ENCODE peak calls at places on chromosomes 7 and 10, in nine cellular contexts. One of them, this sample, is unnamed.

GRCh38 chr10:117240105-117240729 is 697 bp upstream of the SLC18A2 start:
- DNase-seq in MV-4-11: no peak
- DNase-seq in NCI-H460: no peak
- DNase-seq in endothelial cell: no peak
- DNase-seq in LoVo: no peak
- DNase-seq in activated CD8-positive, alpha-beta T cell treated with anti-CD3 and anti-CD28 coated beads, Interleukin-2, amount 10 ng/mL, durations not matched to agents 7 days and 5 days: no peak
- DNase-seq in stimulated activated CD8-positive, alpha-beta memory T cell treated with anti-CD3 and anti-CD28 coated beads, Interleukin-7, amount 100 ng/mL, for 1 hour: no peak
- DNase-seq in substantia nigra: no peak
- DNase-seq in H9: peak
- DNase-seq in this sample: no peak

GRCh38 chr10:116742367-116743265 is at the start of gene HSPA12A:
- DNase-seq in MV-4-11: no peak
- DNase-seq in NCI-H460: peak
- DNase-seq in endothelial cell: peak
- DNase-seq in LoVo: peak
- DNase-seq in activated CD8-positive, alpha-beta T cell treated with anti-CD3 and anti-CD28 coated beads, Interleukin-2, amount 10 ng/mL, durations not matched to agents 7 days and 5 days: peak
- DNase-seq in stimulated activated CD8-positive, alpha-beta memory T cell treated with anti-CD3 and anti-CD28 coated beads, Interleukin-7, amount 100 ng/mL, for 1 hour: peak
- DNase-seq in substantia nigra: peak
- DNase-seq in H9: peak
- DNase-seq in this sample: peak

GRCh38 chr7:135714534-135715009 is 13.4 kb downstream of the SLC13A4 start:
- DNase-seq in MV-4-11: no peak
- DNase-seq in NCI-H460: peak
- DNase-seq in endothelial cell: no peak
- DNase-seq in LoVo: no peak
- DNase-seq in activated CD8-positive, alpha-beta T cell treated with anti-CD3 and anti-CD28 coated beads, Interleukin-2, amount 10 ng/mL, durations not matched to agents 7 days and 5 days: no peak
- DNase-seq in stimulated activated CD8-positive, alpha-beta memory T cell treated with anti-CD3 and anti-CD28 coated beads, Interleukin-7, amount 100 ng/mL, for 1 hour: no peak
- DNase-seq in substantia nigra: no peak
- DNase-seq in H9: peak
- DNase-seq in this sample: no peak

GRCh38 chr7:71824356-71824755 is 587.8 kb downstream of the CALN1 start:
- DNase-seq in MV-4-11: no peak
- DNase-seq in NCI-H460: no peak
- DNase-seq in endothelial cell: no peak
- DNase-seq in LoVo: no peak
- DNase-seq in activated CD8-positive, alpha-beta T cell treated with anti-CD3 and anti-CD28 coated beads, Interleukin-2, amount 10 ng/mL, durations not matched to agents 7 days and 5 days: no peak
- DNase-seq in stimulated activated CD8-positive, alpha-beta memory T cell treated with anti-CD3 and anti-CD28 coated beads, Interleukin-7, amount 100 ng/mL, for 1 hour: no peak
- DNase-seq in substantia nigra: no peak
- DNase-seq in H9: peak
- DNase-seq in this sample: no peak

GRCh38 chr10:125149278-125150047 is 10.9 kb downstream of the CTBP2 start:
- DNase-seq in MV-4-11: peak
- DNase-seq in NCI-H460: no peak
- DNase-seq in endothelial cell: no peak
- DNase-seq in LoVo: peak
- DNase-seq in activated CD8-positive, alpha-beta T cell treated with anti-CD3 and anti-CD28 coated beads, Interleukin-2, amount 10 ng/mL, durations not matched to agents 7 days and 5 days: no peak
- DNase-seq in stimulated activated CD8-positive, alpha-beta memory T cell treated with anti-CD3 and anti-CD28 coated beads, Interleukin-7, amount 100 ng/mL, for 1 hour: no peak
- DNase-seq in substantia nigra: no peak
- DNase-seq in H9: peak
- DNase-seq in this sample: peak

GRCh38 chr10:80136134-80136571 is 3.6 kb downstream of the PLAC9 start:
- DNase-seq in MV-4-11: no peak
- DNase-seq in NCI-H460: no peak
- DNase-seq in endothelial cell: no peak
- DNase-seq in LoVo: no peak
- DNase-seq in activated CD8-positive, alpha-beta T cell treated with anti-CD3 and anti-CD28 coated beads, Interleukin-2, amount 10 ng/mL, durations not matched to agents 7 days and 5 days: no peak
- DNase-seq in stimulated activated CD8-positive, alpha-beta memory T cell treated with anti-CD3 and anti-CD28 coated beads, Interleukin-7, amount 100 ng/mL, for 1 hour: no peak
- DNase-seq in substantia nigra: no peak
- DNase-seq in H9: no peak
- DNase-seq in this sample: peak

GRCh38 chr7:116101709-116102108 is 71.1 kb upstream of the TFEC start:
- DNase-seq in MV-4-11: no peak
- DNase-seq in NCI-H460: no peak
- DNase-seq in endothelial cell: no peak
- DNase-seq in LoVo: no peak
- DNase-seq in activated CD8-positive, alpha-beta T cell treated with anti-CD3 and anti-CD28 coated beads, Interleukin-2, amount 10 ng/mL, durations not matched to agents 7 days and 5 days: no peak
- DNase-seq in stimulated activated CD8-positive, alpha-beta memory T cell treated with anti-CD3 and anti-CD28 coated beads, Interleukin-7, amount 100 ng/mL, for 1 hour: no peak
- DNase-seq in substantia nigra: no peak
- DNase-seq in H9: no peak
- DNase-seq in this sample: no peak

GRCh38 chr7:68977709-68978108 is 620.6 kb upstream of the AUTS2 start:
- DNase-seq in MV-4-11: no peak
- DNase-seq in NCI-H460: no peak
- DNase-seq in endothelial cell: no peak
- DNase-seq in LoVo: no peak
- DNase-seq in activated CD8-positive, alpha-beta T cell treated with anti-CD3 and anti-CD28 coated beads, Interleukin-2, amount 10 ng/mL, durations not matched to agents 7 days and 5 days: no peak
- DNase-seq in stimulated activated CD8-positive, alpha-beta memory T cell treated with anti-CD3 and anti-CD28 coated beads, Interleukin-7, amount 100 ng/mL, for 1 hour: no peak
- DNase-seq in substantia nigra: no peak
- DNase-seq in H9: no peak
- DNase-seq in this sample: no peak

GRCh38 chr10:35613597-35614226 is 8.6 kb downstream of the GJD4 start:
- DNase-seq in MV-4-11: no peak
- DNase-seq in NCI-H460: peak
- DNase-seq in endothelial cell: no peak
- DNase-seq in LoVo: no peak
- DNase-seq in activated CD8-positive, alpha-beta T cell treated with anti-CD3 and anti-CD28 coated beads, Interleukin-2, amount 10 ng/mL, durations not matched to agents 7 days and 5 days: no peak
- DNase-seq in stimulated activated CD8-positive, alpha-beta memory T cell treated with anti-CD3 and anti-CD28 coated beads, Interleukin-7, amount 100 ng/mL, for 1 hour: no peak
- DNase-seq in substantia nigra: no peak
- DNase-seq in H9: no peak
- DNase-seq in this sample: no peak

GRCh38 chr10:100723180-100723579 is 22.2 kb upstream of the PAX2 start:
- DNase-seq in MV-4-11: no peak
- DNase-seq in NCI-H460: no peak
- DNase-seq in endothelial cell: no peak
- DNase-seq in LoVo: no peak
- DNase-seq in activated CD8-positive, alpha-beta T cell treated with anti-CD3 and anti-CD28 coated beads, Interleukin-2, amount 10 ng/mL, durations not matched to agents 7 days and 5 days: no peak
- DNase-seq in stimulated activated CD8-positive, alpha-beta memory T cell treated with anti-CD3 and anti-CD28 coated beads, Interleukin-7, amount 100 ng/mL, for 1 hour: no peak
- DNase-seq in substantia nigra: no peak
- DNase-seq in H9: no peak
- DNase-seq in this sample: no peak

GRCh38 chr10:103750836-103751235 is 104.5 kb downstream of the SH3PXD2A start:
- DNase-seq in MV-4-11: no peak
- DNase-seq in NCI-H460: no peak
- DNase-seq in endothelial cell: no peak
- DNase-seq in LoVo: no peak
- DNase-seq in activated CD8-positive, alpha-beta T cell treated with anti-CD3 and anti-CD28 coated beads, Interleukin-2, amount 10 ng/mL, durations not matched to agents 7 days and 5 days: no peak
- DNase-seq in stimulated activated CD8-positive, alpha-beta memory T cell treated with anti-CD3 and anti-CD28 coated beads, Interleukin-7, amount 100 ng/mL, for 1 hour: no peak
- DNase-seq in substantia nigra: no peak
- DNase-seq in H9: no peak
- DNase-seq in this sample: no peak

GRCh38 chr10:2979267-2979660 is 88.1 kb upstream of the PFKP start:
- DNase-seq in MV-4-11: peak
- DNase-seq in NCI-H460: no peak
- DNase-seq in endothelial cell: no peak
- DNase-seq in LoVo: no peak
- DNase-seq in activated CD8-positive, alpha-beta T cell treated with anti-CD3 and anti-CD28 coated beads, Interleukin-2, amount 10 ng/mL, durations not matched to agents 7 days and 5 days: no peak
- DNase-seq in stimulated activated CD8-positive, alpha-beta memory T cell treated with anti-CD3 and anti-CD28 coated beads, Interleukin-7, amount 100 ng/mL, for 1 hour: no peak
- DNase-seq in substantia nigra: no peak
- DNase-seq in H9: no peak
- DNase-seq in this sample: no peak

GRCh38 chr7:63789378-63790176 is 209.1 kb upstream of the ZNF722 start:
- DNase-seq in MV-4-11: no peak
- DNase-seq in NCI-H460: no peak
- DNase-seq in endothelial cell: no peak
- DNase-seq in LoVo: no peak
- DNase-seq in activated CD8-positive, alpha-beta T cell treated with anti-CD3 and anti-CD28 coated beads, Interleukin-2, amount 10 ng/mL, durations not matched to agents 7 days and 5 days: no peak
- DNase-seq in stimulated activated CD8-positive, alpha-beta memory T cell treated with anti-CD3 and anti-CD28 coated beads, Interleukin-7, amount 100 ng/mL, for 1 hour: peak
- DNase-seq in substantia nigra: no peak
- DNase-seq in H9: no peak
- DNase-seq in this sample: no peak

GRCh38 chr7:92698237-92698841 is 108.1 kb upstream of the FAM133B start:
- DNase-seq in MV-4-11: no peak
- DNase-seq in NCI-H460: no peak
- DNase-seq in endothelial cell: no peak
- DNase-seq in LoVo: peak
- DNase-seq in activated CD8-positive, alpha-beta T cell treated with anti-CD3 and anti-CD28 coated beads, Interleukin-2, amount 10 ng/mL, durations not matched to agents 7 days and 5 days: no peak
- DNase-seq in stimulated activated CD8-positive, alpha-beta memory T cell treated with anti-CD3 and anti-CD28 coated beads, Interleukin-7, amount 100 ng/mL, for 1 hour: no peak
- DNase-seq in substantia nigra: peak
- DNase-seq in H9: no peak
- DNase-seq in this sample: no peak

GRCh38 chr10:68251146-68251545 is 19.2 kb upstream of the ATOH7 start:
- DNase-seq in MV-4-11: no peak
- DNase-seq in NCI-H460: no peak
- DNase-seq in endothelial cell: no peak
- DNase-seq in LoVo: no peak
- DNase-seq in activated CD8-positive, alpha-beta T cell treated with anti-CD3 and anti-CD28 coated beads, Interleukin-2, amount 10 ng/mL, durations not matched to agents 7 days and 5 days: no peak
- DNase-seq in stimulated activated CD8-positive, alpha-beta memory T cell treated with anti-CD3 and anti-CD28 coated beads, Interleukin-7, amount 100 ng/mL, for 1 hour: no peak
- DNase-seq in substantia nigra: no peak
- DNase-seq in H9: no peak
- DNase-seq in this sample: no peak

GRCh38 chr7:786472-787255 is 45.6 kb upstream of the SUN1 start:
- DNase-seq in MV-4-11: peak
- DNase-seq in NCI-H460: peak
- DNase-seq in endothelial cell: peak
- DNase-seq in LoVo: peak
- DNase-seq in activated CD8-positive, alpha-beta T cell treated with anti-CD3 and anti-CD28 coated beads, Interleukin-2, amount 10 ng/mL, durations not matched to agents 7 days and 5 days: peak
- DNase-seq in stimulated activated CD8-positive, alpha-beta memory T cell treated with anti-CD3 and anti-CD28 coated beads, Interleukin-7, amount 100 ng/mL, for 1 hour: peak
- DNase-seq in substantia nigra: peak
- DNase-seq in H9: peak
- DNase-seq in this sample: peak

GRCh38 chr7:129657363-129657762 is 45.8 kb downstream of the NRF1 start:
- DNase-seq in MV-4-11: no peak
- DNase-seq in NCI-H460: no peak
- DNase-seq in endothelial cell: no peak
- DNase-seq in LoVo: no peak
- DNase-seq in activated CD8-positive, alpha-beta T cell treated with anti-CD3 and anti-CD28 coated beads, Interleukin-2, amount 10 ng/mL, durations not matched to agents 7 days and 5 days: no peak
- DNase-seq in stimulated activated CD8-positive, alpha-beta memory T cell treated with anti-CD3 and anti-CD28 coated beads, Interleukin-7, amount 100 ng/mL, for 1 hour: no peak
- DNase-seq in substantia nigra: no peak
- DNase-seq in H9: no peak
- DNase-seq in this sample: no peak

GRCh38 chr10:4623757-4624420 is 202.1 kb upstream of the AKR1E2 start:
- DNase-seq in MV-4-11: no peak
- DNase-seq in NCI-H460: no peak
- DNase-seq in endothelial cell: no peak
- DNase-seq in LoVo: no peak
- DNase-seq in activated CD8-positive, alpha-beta T cell treated with anti-CD3 and anti-CD28 coated beads, Interleukin-2, amount 10 ng/mL, durations not matched to agents 7 days and 5 days: no peak
- DNase-seq in stimulated activated CD8-positive, alpha-beta memory T cell treated with anti-CD3 and anti-CD28 coated beads, Interleukin-7, amount 100 ng/mL, for 1 hour: no peak
- DNase-seq in substantia nigra: no peak
- DNase-seq in H9: no peak
- DNase-seq in this sample: no peak

GRCh38 chr10:125299476-125299875 is 139.1 kb upstream of the CTBP2 start:
- DNase-seq in MV-4-11: no peak
- DNase-seq in NCI-H460: no peak
- DNase-seq in endothelial cell: no peak
- DNase-seq in LoVo: no peak
- DNase-seq in activated CD8-positive, alpha-beta T cell treated with anti-CD3 and anti-CD28 coated beads, Interleukin-2, amount 10 ng/mL, durations not matched to agents 7 days and 5 days: no peak
- DNase-seq in stimulated activated CD8-positive, alpha-beta memory T cell treated with anti-CD3 and anti-CD28 coated beads, Interleukin-7, amount 100 ng/mL, for 1 hour: no peak
- DNase-seq in substantia nigra: no peak
- DNase-seq in H9: no peak
- DNase-seq in this sample: no peak

GRCh38 chr7:84022686-84023308 is 171.8 kb downstream of the SEMA3A start:
- DNase-seq in MV-4-11: no peak
- DNase-seq in NCI-H460: no peak
- DNase-seq in endothelial cell: no peak
- DNase-seq in LoVo: peak
- DNase-seq in activated CD8-positive, alpha-beta T cell treated with anti-CD3 and anti-CD28 coated beads, Interleukin-2, amount 10 ng/mL, durations not matched to agents 7 days and 5 days: no peak
- DNase-seq in stimulated activated CD8-positive, alpha-beta memory T cell treated with anti-CD3 and anti-CD28 coated beads, Interleukin-7, amount 100 ng/mL, for 1 hour: no peak
- DNase-seq in substantia nigra: no peak
- DNase-seq in H9: no peak
- DNase-seq in this sample: no peak

GRCh38 chr10:97631098-97631497 is 2.2 kb downstream of the MORN4 start:
- DNase-seq in MV-4-11: no peak
- DNase-seq in NCI-H460: no peak
- DNase-seq in endothelial cell: no peak
- DNase-seq in LoVo: no peak
- DNase-seq in activated CD8-positive, alpha-beta T cell treated with anti-CD3 and anti-CD28 coated beads, Interleukin-2, amount 10 ng/mL, durations not matched to agents 7 days and 5 days: no peak
- DNase-seq in stimulated activated CD8-positive, alpha-beta memory T cell treated with anti-CD3 and anti-CD28 coated beads, Interleukin-7, amount 100 ng/mL, for 1 hour: no peak
- DNase-seq in substantia nigra: no peak
- DNase-seq in H9: no peak
- DNase-seq in this sample: no peak

GRCh38 chr10:50917486-50917885 is 32.1 kb upstream of the A1CF start:
- DNase-seq in MV-4-11: no peak
- DNase-seq in NCI-H460: no peak
- DNase-seq in endothelial cell: no peak
- DNase-seq in LoVo: no peak
- DNase-seq in activated CD8-positive, alpha-beta T cell treated with anti-CD3 and anti-CD28 coated beads, Interleukin-2, amount 10 ng/mL, durations not matched to agents 7 days and 5 days: no peak
- DNase-seq in stimulated activated CD8-positive, alpha-beta memory T cell treated with anti-CD3 and anti-CD28 coated beads, Interleukin-7, amount 100 ng/mL, for 1 hour: no peak
- DNase-seq in substantia nigra: no peak
- DNase-seq in H9: no peak
- DNase-seq in this sample: no peak

GRCh38 chr7:17209101-17209500 is 89.4 kb upstream of the AHR start:
- DNase-seq in MV-4-11: no peak
- DNase-seq in NCI-H460: no peak
- DNase-seq in endothelial cell: no peak
- DNase-seq in LoVo: no peak
- DNase-seq in activated CD8-positive, alpha-beta T cell treated with anti-CD3 and anti-CD28 coated beads, Interleukin-2, amount 10 ng/mL, durations not matched to agents 7 days and 5 days: no peak
- DNase-seq in stimulated activated CD8-positive, alpha-beta memory T cell treated with anti-CD3 and anti-CD28 coated beads, Interleukin-7, amount 100 ng/mL, for 1 hour: no peak
- DNase-seq in substantia nigra: no peak
- DNase-seq in H9: no peak
- DNase-seq in this sample: no peak

GRCh38 chr10:80137031-80137712 is 4.6 kb downstream of the PLAC9 start:
- DNase-seq in MV-4-11: no peak
- DNase-seq in NCI-H460: no peak
- DNase-seq in endothelial cell: no peak
- DNase-seq in LoVo: no peak
- DNase-seq in activated CD8-positive, alpha-beta T cell treated with anti-CD3 and anti-CD28 coated beads, Interleukin-2, amount 10 ng/mL, durations not matched to agents 7 days and 5 days: no peak
- DNase-seq in stimulated activated CD8-positive, alpha-beta memory T cell treated with anti-CD3 and anti-CD28 coated beads, Interleukin-7, amount 100 ng/mL, for 1 hour: no peak
- DNase-seq in substantia nigra: no peak
- DNase-seq in H9: no peak
- DNase-seq in this sample: no peak

GRCh38 chr10:58515296-58515956 is 2.8 kb downstream of the BICC1 start:
- DNase-seq in MV-4-11: no peak
- DNase-seq in NCI-H460: no peak
- DNase-seq in endothelial cell: no peak
- DNase-seq in LoVo: no peak
- DNase-seq in activated CD8-positive, alpha-beta T cell treated with anti-CD3 and anti-CD28 coated beads, Interleukin-2, amount 10 ng/mL, durations not matched to agents 7 days and 5 days: no peak
- DNase-seq in stimulated activated CD8-positive, alpha-beta memory T cell treated with anti-CD3 and anti-CD28 coated beads, Interleukin-7, amount 100 ng/mL, for 1 hour: no peak
- DNase-seq in substantia nigra: no peak
- DNase-seq in H9: no peak
- DNase-seq in this sample: no peak

GRCh38 chr10:87976101-87976743 is 112.8 kb downstream of the PTEN start:
- DNase-seq in MV-4-11: peak
- DNase-seq in NCI-H460: no peak
- DNase-seq in endothelial cell: no peak
- DNase-seq in LoVo: no peak
- DNase-seq in activated CD8-positive, alpha-beta T cell treated with anti-CD3 and anti-CD28 coated beads, Interleukin-2, amount 10 ng/mL, durations not matched to agents 7 days and 5 days: no peak
- DNase-seq in stimulated activated CD8-positive, alpha-beta memory T cell treated with anti-CD3 and anti-CD28 coated beads, Interleukin-7, amount 100 ng/mL, for 1 hour: no peak
- DNase-seq in substantia nigra: no peak
- DNase-seq in H9: no peak
- DNase-seq in this sample: no peak

GRCh38 chr7:55415173-55415778 is 50.1 kb downstream of the LANCL2 start:
- DNase-seq in MV-4-11: peak
- DNase-seq in NCI-H460: peak
- DNase-seq in endothelial cell: peak
- DNase-seq in LoVo: peak
- DNase-seq in activated CD8-positive, alpha-beta T cell treated with anti-CD3 and anti-CD28 coated beads, Interleukin-2, amount 10 ng/mL, durations not matched to agents 7 days and 5 days: peak
- DNase-seq in stimulated activated CD8-positive, alpha-beta memory T cell treated with anti-CD3 and anti-CD28 coated beads, Interleukin-7, amount 100 ng/mL, for 1 hour: peak
- DNase-seq in substantia nigra: peak
- DNase-seq in H9: peak
- DNase-seq in this sample: peak

GRCh38 chr10:65945071-65945470 is 980.8 kb upstream of the LRRTM3 start:
- DNase-seq in MV-4-11: no peak
- DNase-seq in NCI-H460: no peak
- DNase-seq in endothelial cell: no peak
- DNase-seq in LoVo: no peak
- DNase-seq in activated CD8-positive, alpha-beta T cell treated with anti-CD3 and anti-CD28 coated beads, Interleukin-2, amount 10 ng/mL, durations not matched to agents 7 days and 5 days: no peak
- DNase-seq in stimulated activated CD8-positive, alpha-beta memory T cell treated with anti-CD3 and anti-CD28 coated beads, Interleukin-7, amount 100 ng/mL, for 1 hour: no peak
- DNase-seq in substantia nigra: no peak
- DNase-seq in H9: no peak
- DNase-seq in this sample: no peak

GRCh38 chr10:125684583-125684982 is 1.6 kb upstream of the TEX36 start:
- DNase-seq in MV-4-11: peak
- DNase-seq in NCI-H460: no peak
- DNase-seq in endothelial cell: no peak
- DNase-seq in LoVo: no peak
- DNase-seq in activated CD8-positive, alpha-beta T cell treated with anti-CD3 and anti-CD28 coated beads, Interleukin-2, amount 10 ng/mL, durations not matched to agents 7 days and 5 days: no peak
- DNase-seq in stimulated activated CD8-positive, alpha-beta memory T cell treated with anti-CD3 and anti-CD28 coated beads, Interleukin-7, amount 100 ng/mL, for 1 hour: no peak
- DNase-seq in substantia nigra: no peak
- DNase-seq in H9: no peak
- DNase-seq in this sample: no peak

GRCh38 chr7:66967029-66967428 is 28.4 kb downstream of the SBDS start:
- DNase-seq in MV-4-11: no peak
- DNase-seq in NCI-H460: no peak
- DNase-seq in endothelial cell: no peak
- DNase-seq in LoVo: no peak
- DNase-seq in activated CD8-positive, alpha-beta T cell treated with anti-CD3 and anti-CD28 coated beads, Interleukin-2, amount 10 ng/mL, durations not matched to agents 7 days and 5 days: no peak
- DNase-seq in stimulated activated CD8-positive, alpha-beta memory T cell treated with anti-CD3 and anti-CD28 coated beads, Interleukin-7, amount 100 ng/mL, for 1 hour: no peak
- DNase-seq in substantia nigra: no peak
- DNase-seq in H9: no peak
- DNase-seq in this sample: no peak

GRCh38 chr10:8102708-8103401 is 48.4 kb downstream of the GATA3 start:
- DNase-seq in MV-4-11: no peak
- DNase-seq in NCI-H460: no peak
- DNase-seq in endothelial cell: no peak
- DNase-seq in LoVo: peak
- DNase-seq in activated CD8-positive, alpha-beta T cell treated with anti-CD3 and anti-CD28 coated beads, Interleukin-2, amount 10 ng/mL, durations not matched to agents 7 days and 5 days: no peak
- DNase-seq in stimulated activated CD8-positive, alpha-beta memory T cell treated with anti-CD3 and anti-CD28 coated beads, Interleukin-7, amount 100 ng/mL, for 1 hour: no peak
- DNase-seq in substantia nigra: no peak
- DNase-seq in H9: peak
- DNase-seq in this sample: no peak